ENCODE peak calls at places on chromosomes 2 and 18, in seven cellular contexts. O, V, H, X, G, U and K are unnamed samples.

GRCh38 chr2:38742797-38743559 is 8.2 kb downstream of the SRSF7 start:
- DNase-seq in H (no peak), V (no peak), O (no peak), U (no peak), X (no peak), G (no peak), K (no peak)

GRCh38 chr18:56240405-56240804 is 398.0 kb downstream of the TXNL1 start:
- DNase-seq in U (no peak), V (no peak), G (no peak), X (no peak), H (peak; percentile 13), O (no peak), K (no peak)

GRCh38 chr2:4358855-4359254 is 655.5 kb downstream of the DCDC2C start:
- DNase-seq in X (peak; percentile 42), H (no peak), V (no peak), O (no peak), U (no peak), G (no peak), K (no peak)

GRCh38 chr2:218289639-218290315 is 2.5 kb downstream of the TMBIM1 start:
- DNase-seq in V (no peak), U (no peak), O (no peak), H (no peak), G (no peak), X (no peak), K (no peak)

GRCh38 chr2:46489430-46489829 is 10.1 kb downstream of the TMEM247 start:
- DNase-seq in O (no peak), X (no peak), G (no peak), H (peak; percentile 21), U (no peak), V (no peak), K (no peak)

GRCh38 chr2:65486802-65487201 is 54.4 kb upstream of the SPRED2 start:
- DNase-seq in O (no peak), G (no peak), X (no peak), H (no peak), U (no peak), V (no peak), K (no peak)

GRCh38 chr2:168809537-168809936 is 7.1 kb downstream of the NOSTRIN start:
- DNase-seq in X (no peak), O (no peak), V (no peak), U (no peak), G (no peak), H (no peak), K (no peak)

GRCh38 chr2:233350708-233351107 is 3.6 kb upstream of the DGKD start:
- DNase-seq in V (no peak), H (peak; percentile 96), G (no peak), X (peak; percentile 69), O (peak; percentile 37), U (peak; percentile 31), K (peak; percentile 94)

GRCh38 chr18:79413426-79413825 is 17.7 kb downstream of the NFATC1 start:
- DNase-seq in H (no peak), G (no peak), O (no peak), U (no peak), V (no peak), X (no peak), K (no peak)

GRCh38 chr2:188884051-188884450 is 90.1 kb upstream of the COL3A1 start:
- DNase-seq in V (no peak), O (no peak), U (no peak), G (no peak), X (no peak), H (peak; percentile 10), K (no peak)